ENCODE peak calls at places on chromosome 10, in ten cellular contexts. D is astrocyte of the cerebellum; C is RCC 7860; G is nucleus accumbens; B is T-helper 17 cell; T is Panc1; R is neural progenitor cell; J is stimulated activated CD8-positive, alpha-beta memory T cell treated with anti-CD3 and anti-CD28 coated beads, Interleukin-7, amount 100 ng/mL, for 1 hour; Y is ovary; L is activated B cell treated with CpG ODN at 0.5 μM for 24 hours. I is an unnamed sample.

GRCh38 chr10:88659725-88660592 is 4.3 kb upstream of the LIPF start:
- DNase-seq in D (no peak), C (no peak), G (no peak), B (no peak), T (no peak), R (no peak), J (no peak), Y (no peak), L (no peak), I (no peak)

GRCh38 chr10:58275908-58276307 is 6.9 kb downstream of the CISD1 start:
- DNase-seq in D (peak; percentile 66), C (no peak), G (no peak), B (no peak), T (no peak), R (peak; percentile 24), J (no peak), Y (no peak), L (no peak), I (no peak)

GRCh38 chr10:58998924-58999713 is 177.3 kb upstream of the PHYHIPL start:
- DNase-seq in D (peak; percentile 59), C (no peak), G (peak; percentile 77), B (no peak), T (no peak), R (no peak), J (no peak), Y (peak; percentile 82), L (no peak), I (no peak)

GRCh38 chr10:114166053-114166452 is 8.0 kb downstream of the CCDC186 start:
- DNase-seq in D (no peak), C (no peak), G (no peak), B (no peak), T (no peak), R (no peak), J (no peak), Y (no peak), L (no peak), I (no peak)

GRCh38 chr10:48683893-48684292 is 780 bp upstream of the WDFY4 start:
- DNase-seq in D (no peak), C (no peak), G (no peak), B (no peak), T (no peak), R (no peak), J (no peak), Y (no peak), L (no peak), I (no peak)

GRCh38 chr10:93288679-93289634 is 193.2 kb downstream of the MYOF start:
- DNase-seq in D (peak; percentile 80), C (peak; percentile 80), G (peak; percentile 26), B (peak; percentile 18), T (peak; percentile 60), R (peak; percentile 90), J (peak; percentile 19), Y (peak; percentile 71), L (peak; percentile 19), I (peak; percentile 87)

GRCh38 chr10:103564799-103565365 is 71.4 kb downstream of the NEURL1 start:
- DNase-seq in D (no peak), C (no peak), G (no peak), B (no peak), T (no peak), R (peak; percentile 77), J (no peak), Y (no peak), L (no peak), I (no peak)

GRCh38 chr10:67618116-67618515 is 77.9 kb downstream of the CTNNA3 start:
- DNase-seq in D (no peak), C (peak; percentile 44), G (no peak), B (no peak), T (no peak), R (no peak), J (no peak), Y (no peak), L (no peak), I (no peak)

GRCh38 chr10:110415809-110416208 is 81.9 kb upstream of the DUSP5 start:
- DNase-seq in D (no peak), C (no peak), G (no peak), B (no peak), T (no peak), R (no peak), J (no peak), Y (no peak), L (no peak), I (no peak)

GRCh38 chr10:80500572-80501380 is 36.9 kb upstream of the SH2D4B start:
- DNase-seq in D (no peak), C (peak; percentile 36), G (no peak), B (no peak), T (no peak), R (no peak), J (no peak), Y (peak; percentile 64), L (peak; percentile 43), I (no peak)

GRCh38 chr10:50567384-50567783 is 56.4 kb downstream of the SGMS1 start:
- DNase-seq in D (no peak), C (no peak), G (no peak), B (no peak), T (no peak), R (no peak), J (no peak), Y (no peak), L (no peak), I (no peak)

GRCh38 chr10:13706604-13707003 is 119.8 kb downstream of the PRPF18 start:
- DNase-seq in D (no peak), C (no peak), G (no peak), B (no peak), T (no peak), R (no peak), J (no peak), Y (no peak), L (no peak), I (no peak)

GRCh38 chr10:123134058-123134914 is 1.5 kb upstream of the HMX3 start:
- DNase-seq in D (no peak), C (no peak), G (no peak), B (no peak), T (no peak), R (peak; percentile 58), J (no peak), Y (no peak), L (no peak), I (no peak)

GRCh38 chr10:58385784-58386112 is 538 bp downstream of the TFAM start:
- DNase-seq in D (no peak), C (no peak), G (no peak), B (no peak), T (no peak), R (peak; percentile 76), J (no peak), Y (no peak), L (peak; percentile 17), I (peak; percentile 35)

GRCh38 chr10:72310241-72310633 is 36.5 kb downstream of the DDIT4 start:
- DNase-seq in D (no peak), C (peak; percentile 82), G (no peak), B (no peak), T (no peak), R (no peak), J (no peak), Y (peak; percentile 51), L (no peak), I (no peak)

GRCh38 chr10:132011027-132011426 is 29.3 kb upstream of the BNIP3 start:
- DNase-seq in D (no peak), C (no peak), G (no peak), B (no peak), T (no peak), R (no peak), J (no peak), Y (no peak), L (no peak), I (no peak)

GRCh38 chr10:59622320-59622901 is 87.2 kb downstream of the SLC16A9 start:
- DNase-seq in D (peak; percentile 45), C (peak; percentile 27), G (peak; percentile 24), B (no peak), T (peak; percentile 32), R (peak; percentile 73), J (no peak), Y (peak; percentile 54), L (no peak), I (peak; percentile 39)

GRCh38 chr10:6396652-6397051 is 183.4 kb downstream of the PRKCQ start:
- DNase-seq in D (peak; percentile 61), C (no peak), G (no peak), B (no peak), T (no peak), R (no peak), J (no peak), Y (no peak), L (no peak), I (no peak)

GRCh38 chr10:132429281-132430230 is 32.6 kb downstream of the PWWP2B start:
- DNase-seq in D (no peak), C (no peak), G (no peak), B (no peak), T (no peak), R (no peak), J (no peak), Y (no peak), L (no peak), I (no peak)

GRCh38 chr10:23368816-23369640 is 24.4 kb upstream of the C10orf67 start:
- DNase-seq in D (no peak), C (peak; percentile 42), G (no peak), B (no peak), T (no peak), R (no peak), J (no peak), Y (no peak), L (no peak), I (no peak)

GRCh38 chr10:70323697-70324340 is 40.0 kb upstream of the NPFFR1 start:
- DNase-seq in D (no peak), C (no peak), G (no peak), B (no peak), T (no peak), R (peak; percentile 30), J (no peak), Y (no peak), L (no peak), I (no peak)

GRCh38 chr10:86661161-86662025 is 6.9 kb upstream of the LDB3 start:
- DNase-seq in D (no peak), C (no peak), G (no peak), B (peak; percentile 6), T (no peak), R (no peak), J (no peak), Y (peak; percentile 84), L (no peak), I (no peak)

GRCh38 chr10:17059197-17059688 is 70.4 kb downstream of the CUBN start:
- DNase-seq in D (peak; percentile 91), C (peak; percentile 81), G (no peak), B (no peak), T (no peak), R (no peak), J (no peak), Y (no peak), L (no peak), I (no peak)

GRCh38 chr10:73553726-73554125 is 37.4 kb downstream of the USP54 start:
- DNase-seq in D (no peak), C (no peak), G (no peak), B (no peak), T (no peak), R (no peak), J (no peak), Y (no peak), L (no peak), I (no peak)

GRCh38 chr10:93096901-93097300 is 23.2 kb downstream of the CYP26A1 start:
- DNase-seq in D (no peak), C (no peak), G (no peak), B (no peak), T (no peak), R (no peak), J (no peak), Y (no peak), L (no peak), I (no peak)

GRCh38 chr10:92124524-92125168 is 166.2 kb downstream of the CPEB3 start:
- DNase-seq in D (peak; percentile 83), C (peak; percentile 52), G (no peak), B (no peak), T (no peak), R (no peak), J (no peak), Y (no peak), L (no peak), I (no peak)